ENCODE peak calls at places on chromosomes 3 and 15, in four cellular contexts. One of them, this sample, is unnamed.

GRCh38 chr15:89167267-89168176 is 53.9 kb downstream of the RLBP1 start:
- DNase-seq in HCT116: peak; percentile 91
- DNase-seq in hepatocyte: peak; percentile 31
- DNase-seq in OCI-LY7: no peak
- DNase-seq in this sample: peak; percentile 93

GRCh38 chr3:182729903-182730674 is 63.2 kb upstream of the ATP11B start:
- DNase-seq in OCI-LY7: peak; percentile 56
- DNase-seq in HCT116: no peak
- DNase-seq in hepatocyte: no peak
- DNase-seq in this sample: no peak

GRCh38 chr15:97728791-97729190 is 231.7 kb upstream of the ARRDC4 start:
- DNase-seq in OCI-LY7: no peak
- DNase-seq in HCT116: no peak
- DNase-seq in hepatocyte: no peak
- DNase-seq in this sample: no peak

GRCh38 chr3:142680710-142681109 is 43.1 kb upstream of the TRPC1 start:
- DNase-seq in OCI-LY7: no peak
- DNase-seq in hepatocyte: no peak
- DNase-seq in HCT116: no peak
- DNase-seq in this sample: peak; percentile 38

GRCh38 chr15:96267463-96267862 is 63.0 kb upstream of the NR2F2 start:
- DNase-seq in HCT116: no peak
- DNase-seq in hepatocyte: no peak
- DNase-seq in OCI-LY7: no peak
- DNase-seq in this sample: no peak

GRCh38 chr3:128946411-128946810 is 47.5 kb downstream of the CFAP92 start:
- DNase-seq in OCI-LY7: no peak
- DNase-seq in HCT116: no peak
- DNase-seq in hepatocyte: no peak
- DNase-seq in this sample: no peak

GRCh38 chr3:170907519-170908234 is 760 bp downstream of the EIF5A2 start:
- DNase-seq in hepatocyte: peak; percentile 11
- DNase-seq in OCI-LY7: peak; percentile 31
- DNase-seq in HCT116: no peak
- DNase-seq in this sample: no peak

GRCh38 chr15:52336530-52336929 is 40.9 kb upstream of the MYO5C start:
- DNase-seq in OCI-LY7: peak; percentile 48
- DNase-seq in HCT116: no peak
- DNase-seq in hepatocyte: no peak
- DNase-seq in this sample: peak; percentile 6

GRCh38 chr3:49912787-49913375 is 9.2 kb upstream of the MST1R start:
- DNase-seq in OCI-LY7: no peak
- DNase-seq in HCT116: no peak
- DNase-seq in hepatocyte: no peak
- DNase-seq in this sample: no peak

GRCh38 chr15:31088672-31089360 is 12.7 kb downstream of the TRPM1 start:
- DNase-seq in HCT116: no peak
- DNase-seq in hepatocyte: no peak
- DNase-seq in OCI-LY7: no peak
- DNase-seq in this sample: no peak

GRCh38 chr15:81155375-81156218 is 21.5 kb downstream of the CFAP161 start:
- DNase-seq in HCT116: peak; percentile 45
- DNase-seq in hepatocyte: peak; percentile 63
- DNase-seq in OCI-LY7: peak; percentile 62
- DNase-seq in this sample: peak; percentile 62

GRCh38 chr3:187960820-187961219 is 193.1 kb upstream of the LPP start:
- DNase-seq in HCT116: no peak
- DNase-seq in hepatocyte: no peak
- DNase-seq in OCI-LY7: no peak
- DNase-seq in this sample: no peak

GRCh38 chr3:123138819-123139517 is 62.8 kb upstream of the SEC22A start:
- DNase-seq in hepatocyte: peak; percentile 71
- DNase-seq in HCT116: no peak
- DNase-seq in OCI-LY7: no peak
- DNase-seq in this sample: no peak

GRCh38 chr3:98662699-98663098 is 69.3 kb upstream of the CPOX start:
- DNase-seq in HCT116: no peak
- DNase-seq in hepatocyte: no peak
- DNase-seq in OCI-LY7: no peak
- DNase-seq in this sample: no peak

GRCh38 chr3:98651766-98652077 is 58.3 kb upstream of the CPOX start:
- DNase-seq in HCT116: no peak
- DNase-seq in OCI-LY7: no peak
- DNase-seq in hepatocyte: no peak
- DNase-seq in this sample: peak; percentile 32

GRCh38 chr3:98655666-98656065 is 62.3 kb upstream of the CPOX start:
- DNase-seq in HCT116: no peak
- DNase-seq in OCI-LY7: no peak
- DNase-seq in hepatocyte: no peak
- DNase-seq in this sample: peak; percentile 32

GRCh38 chr3:98657429-98657828 is 64.0 kb upstream of the CPOX start:
- DNase-seq in hepatocyte: peak; percentile 65
- DNase-seq in OCI-LY7: no peak
- DNase-seq in HCT116: peak; percentile 15
- DNase-seq in this sample: peak; percentile 69
- TF ChIP-seq CTCF in hepatocyte: peak; percentile 36
- TF ChIP-seq CTCF in OCI-LY7: peak; percentile 27
- TF ChIP-seq CTCF in HCT116: peak; percentile 22
- TF ChIP-seq CTCF in this sample: peak; percentile 75

GRCh38 chr3:71721721-71722157 is 3.5 kb downstream of the EIF4E3 start:
- DNase-seq in hepatocyte: no peak
- DNase-seq in OCI-LY7: no peak
- DNase-seq in HCT116: no peak
- DNase-seq in this sample: no peak
- TF ChIP-seq EZH2phosphoT487 in hepatocyte: no peak
- TF ChIP-seq EZH2phosphoT487 in OCI-LY7: no peak
- TF ChIP-seq EZH2phosphoT487 in HCT116: no peak
- TF ChIP-seq EZH2phosphoT487 in this sample: no peak

DNA sequence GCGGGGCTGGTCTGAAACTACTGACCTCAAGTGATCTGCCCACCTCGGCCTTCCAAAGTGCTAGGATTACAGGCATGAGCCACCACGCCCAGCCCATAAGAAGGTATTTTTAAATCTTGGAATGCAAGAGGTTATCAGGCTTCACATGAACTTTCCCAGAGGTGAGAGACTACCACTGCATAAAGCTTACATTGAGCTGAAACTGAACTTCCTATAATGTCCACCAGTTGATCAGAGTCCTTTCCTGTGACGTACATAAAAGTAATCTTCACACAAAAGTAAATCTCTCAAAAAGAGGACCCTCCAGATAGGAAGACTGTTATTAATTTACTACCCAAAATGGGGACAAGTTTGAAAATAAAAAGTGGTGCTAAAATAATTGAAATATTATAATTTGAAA is 270.1 kb upstream of the UBE2E2 start:
- DNase-seq in OCI-LY7: no peak
- DNase-seq in hepatocyte: no peak
- DNase-seq in HCT116: no peak
- DNase-seq in this sample: no peak
- TF ChIP-seq CTCF in OCI-LY7: no peak
- TF ChIP-seq CTCF in hepatocyte: no peak
- TF ChIP-seq CTCF in HCT116: no peak
- TF ChIP-seq CTCF in this sample: no peak

DNA sequence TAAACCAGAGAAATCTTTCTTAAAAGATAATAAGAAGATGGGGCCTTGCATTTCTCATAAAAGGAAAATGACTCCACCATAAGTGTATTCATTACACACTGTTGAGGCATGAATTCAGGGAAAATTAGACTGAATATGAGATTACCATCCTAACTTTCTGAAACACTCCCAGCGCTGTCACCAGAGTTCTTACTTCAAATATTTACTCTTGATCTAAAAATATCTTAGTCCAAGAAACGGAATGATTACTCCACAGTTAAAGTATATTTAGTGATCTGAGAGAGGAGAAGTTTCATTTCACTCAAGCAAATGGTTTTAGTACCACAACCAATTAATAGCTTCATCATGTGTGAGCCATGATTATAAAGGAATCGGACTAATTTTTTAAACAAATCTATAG is 300.3 kb downstream of the ZBTB20 start:
- DNase-seq in OCI-LY7: no peak
- DNase-seq in hepatocyte: no peak
- DNase-seq in HCT116: no peak
- DNase-seq in this sample: no peak
- TF ChIP-seq EZH2phosphoT487 in OCI-LY7: no peak
- TF ChIP-seq EZH2phosphoT487 in hepatocyte: no peak
- TF ChIP-seq EZH2phosphoT487 in HCT116: no peak
- TF ChIP-seq EZH2phosphoT487 in this sample: no peak

GRCh38 chr3:153670577-153670976 is 450.6 kb upstream of the ARHGEF26 start:
- DNase-seq in OCI-LY7: no peak
- DNase-seq in hepatocyte: no peak
- DNase-seq in HCT116: no peak
- DNase-seq in this sample: no peak

GRCh38 chr3:153673853-153674252 is 447.3 kb upstream of the ARHGEF26 start:
- DNase-seq in HCT116: no peak
- DNase-seq in hepatocyte: peak; percentile 17
- DNase-seq in OCI-LY7: no peak
- DNase-seq in this sample: peak; percentile 18

GRCh38 chr3:153666911-153667310 is 454.3 kb upstream of the ARHGEF26 start:
- DNase-seq in OCI-LY7: no peak
- DNase-seq in hepatocyte: no peak
- DNase-seq in HCT116: no peak
- DNase-seq in this sample: no peak

GRCh38 chr3:153667341-153667740 is 453.8 kb upstream of the ARHGEF26 start:
- DNase-seq in hepatocyte: peak; percentile 15
- DNase-seq in HCT116: no peak
- DNase-seq in OCI-LY7: no peak
- DNase-seq in this sample: peak; percentile 39

GRCh38 chr3:153669527-153669926 is 451.7 kb upstream of the ARHGEF26 start:
- DNase-seq in HCT116: no peak
- DNase-seq in OCI-LY7: peak; percentile 10
- DNase-seq in hepatocyte: no peak
- DNase-seq in this sample: no peak
- TF ChIP-seq CTCF in HCT116: no peak
- TF ChIP-seq CTCF in OCI-LY7: peak; percentile 60
- TF ChIP-seq CTCF in hepatocyte: peak; percentile 9
- TF ChIP-seq CTCF in this sample: no peak

DNA sequence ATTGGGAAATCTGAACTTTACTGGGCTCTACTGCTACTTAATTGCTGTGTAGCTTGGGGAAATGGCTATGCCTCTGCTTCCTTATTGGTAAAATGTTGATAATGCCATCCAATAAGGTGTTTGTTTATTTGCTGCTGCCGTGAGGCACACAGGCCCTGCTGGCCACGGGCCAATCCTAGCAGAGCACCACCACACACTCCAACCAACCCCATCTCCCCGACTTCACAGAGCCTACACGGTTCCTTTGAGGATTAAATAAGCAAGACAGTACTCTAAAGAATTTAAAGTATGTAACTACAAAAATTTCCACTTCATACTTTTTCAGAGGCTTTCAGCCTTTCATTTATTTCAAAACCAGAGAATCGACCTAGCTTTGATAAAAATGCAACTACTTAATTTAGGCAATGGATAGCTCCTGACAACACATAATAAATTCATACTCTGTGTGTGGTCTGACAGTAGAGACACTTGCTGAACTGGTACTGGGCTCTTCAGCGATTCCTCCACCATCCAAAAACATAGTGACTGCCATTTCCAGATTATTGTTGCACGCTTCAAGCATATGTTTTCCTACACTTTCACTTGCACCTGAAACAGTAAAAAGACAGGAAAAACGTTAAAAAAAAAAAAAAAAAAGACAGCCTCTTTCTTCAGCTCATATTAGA is 25.3 kb downstream of the UBXN7 start:
- DNase-seq in OCI-LY7: no peak
- DNase-seq in hepatocyte: peak; percentile 65
- DNase-seq in HCT116: no peak
- DNase-seq in this sample: no peak
- TF ChIP-seq EZH2phosphoT487 in OCI-LY7: no peak
- TF ChIP-seq EZH2phosphoT487 in hepatocyte: no peak
- TF ChIP-seq EZH2phosphoT487 in HCT116: no peak
- TF ChIP-seq EZH2phosphoT487 in this sample: no peak

DNA sequence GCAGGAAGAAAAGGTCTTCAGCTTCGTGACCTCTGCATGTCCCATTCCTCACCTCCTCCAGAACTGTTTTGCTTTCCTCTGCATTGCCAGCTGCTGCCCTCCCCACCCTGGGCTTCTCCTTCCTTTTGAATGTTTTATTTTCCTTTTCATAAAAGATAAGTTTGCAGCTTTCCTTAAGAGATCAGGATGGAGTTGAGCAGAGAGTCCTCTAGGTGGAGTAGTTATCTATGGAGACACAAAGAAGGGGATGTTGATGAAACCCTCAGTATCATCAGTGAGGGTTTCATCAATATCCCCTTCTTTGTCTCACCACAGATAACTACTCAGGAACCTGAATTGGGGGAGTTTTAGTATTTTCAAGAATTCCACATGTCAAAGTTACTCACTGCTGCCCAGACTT is 19.0 kb upstream of the SLC25A36 start:
- DNase-seq in OCI-LY7: peak; percentile 24
- DNase-seq in HCT116: no peak
- DNase-seq in hepatocyte: peak; percentile 26
- DNase-seq in this sample: peak; percentile 39
- TF ChIP-seq CTCF in OCI-LY7: peak; percentile 74
- TF ChIP-seq CTCF in HCT116: peak; percentile 44
- TF ChIP-seq CTCF in hepatocyte: peak; percentile 46
- TF ChIP-seq CTCF in this sample: peak; percentile 59

GRCh38 chr3:117763561-117763960 is 1054.0 kb downstream of the TUSC7 start:
- DNase-seq in OCI-LY7: no peak
- DNase-seq in hepatocyte: no peak
- DNase-seq in HCT116: no peak
- DNase-seq in this sample: no peak
- TF ChIP-seq EZH2phosphoT487 in OCI-LY7: no peak
- TF ChIP-seq EZH2phosphoT487 in hepatocyte: no peak
- TF ChIP-seq EZH2phosphoT487 in HCT116: no peak
- TF ChIP-seq EZH2phosphoT487 in this sample: no peak

GRCh38 chr15:72728821-72729220 is 42.8 kb downstream of the BBS4 start:
- DNase-seq in HCT116: no peak
- DNase-seq in OCI-LY7: no peak
- DNase-seq in hepatocyte: no peak
- DNase-seq in this sample: no peak

GRCh38 chr15:72737723-72738122 is 45.8 kb downstream of the ADPGK start:
- DNase-seq in HCT116: no peak
- DNase-seq in OCI-LY7: no peak
- DNase-seq in hepatocyte: no peak
- DNase-seq in this sample: no peak

GRCh38 chr15:72733941-72734738 is 48.1 kb downstream of the BBS4 start:
- DNase-seq in hepatocyte: no peak
- DNase-seq in OCI-LY7: no peak
- DNase-seq in HCT116: no peak
- DNase-seq in this sample: no peak

GRCh38 chr15:72735111-72735510 is 48.4 kb downstream of the ADPGK start:
- DNase-seq in HCT116: no peak
- DNase-seq in hepatocyte: no peak
- DNase-seq in OCI-LY7: no peak
- DNase-seq in this sample: no peak

GRCh38 chr15:72732554-72732953 is 46.5 kb downstream of the BBS4 start:
- DNase-seq in HCT116: no peak
- DNase-seq in OCI-LY7: no peak
- DNase-seq in hepatocyte: no peak
- DNase-seq in this sample: no peak
- TF ChIP-seq CTCF in HCT116: no peak
- TF ChIP-seq CTCF in OCI-LY7: peak; percentile 35
- TF ChIP-seq CTCF in hepatocyte: no peak
- TF ChIP-seq CTCF in this sample: no peak

DNA sequence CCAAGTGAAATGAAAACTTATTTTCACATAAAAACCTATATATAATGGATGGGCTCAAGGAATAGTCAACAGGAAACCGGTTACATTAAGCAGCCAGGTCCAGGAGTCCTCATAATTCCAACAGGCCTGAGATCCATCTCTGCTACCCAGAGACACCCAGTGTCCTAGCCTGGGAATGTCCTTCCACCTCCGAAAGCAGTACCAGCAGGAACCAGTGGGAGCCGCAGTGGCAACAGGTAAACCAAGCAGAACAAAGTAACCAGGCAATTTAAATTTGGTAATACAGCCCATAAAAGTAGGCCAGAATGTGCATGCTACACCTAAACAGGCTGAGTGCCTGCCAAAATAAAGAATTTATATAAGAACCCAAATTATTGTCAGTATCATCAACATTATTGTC is 195.6 kb downstream of the ZBBX start:
- DNase-seq in hepatocyte: peak; percentile 12
- DNase-seq in OCI-LY7: no peak
- DNase-seq in HCT116: no peak
- DNase-seq in this sample: peak; percentile 47
- TF ChIP-seq EZH2phosphoT487 in hepatocyte: no peak
- TF ChIP-seq EZH2phosphoT487 in OCI-LY7: no peak
- TF ChIP-seq EZH2phosphoT487 in HCT116: no peak
- TF ChIP-seq EZH2phosphoT487 in this sample: no peak